ENCODE peak calls at places on chromosome 5, in five cellular contexts. One of them, this sample, is unnamed.

GRCh38 chr5:143354025-143354424 is 49.5 kb downstream of the NR3C1 start:
- DNase-seq in PC-3: no peak
- DNase-seq in IMR-90: no peak
- DNase-seq in endothelial cell of umbilical vein: no peak
- DNase-seq in mammary epithelial cell: no peak
- DNase-seq in this sample: no peak

GRCh38 chr5:154311362-154311761 is 120.8 kb downstream of the GALNT10 start:
- DNase-seq in PC-3: no peak
- DNase-seq in IMR-90: no peak
- DNase-seq in endothelial cell of umbilical vein: no peak
- DNase-seq in mammary epithelial cell: no peak
- DNase-seq in this sample: no peak

GRCh38 chr5:168477060-168477459 is 9.2 kb upstream of the RARS1 start:
- DNase-seq in PC-3: no peak
- DNase-seq in IMR-90: peak
- DNase-seq in endothelial cell of umbilical vein: no peak
- DNase-seq in mammary epithelial cell: no peak
- DNase-seq in this sample: no peak

GRCh38 chr5:179766021-179766725 is 27.6 kb upstream of the LTC4S start:
- DNase-seq in PC-3: no peak
- DNase-seq in IMR-90: peak
- DNase-seq in endothelial cell of umbilical vein: peak
- DNase-seq in mammary epithelial cell: no peak
- DNase-seq in this sample: no peak

GRCh38 chr5:150624334-150625163 is 15.9 kb upstream of the SYNPO start:
- DNase-seq in PC-3: no peak
- DNase-seq in IMR-90: no peak
- DNase-seq in endothelial cell of umbilical vein: no peak
- DNase-seq in mammary epithelial cell: no peak
- DNase-seq in this sample: peak

GRCh38 chr5:176533894-176534611 is 3.1 kb downstream of the RNF44 start:
- DNase-seq in PC-3: peak
- DNase-seq in IMR-90: peak
- DNase-seq in endothelial cell of umbilical vein: peak
- DNase-seq in mammary epithelial cell: peak
- DNase-seq in this sample: no peak

GRCh38 chr5:135462304-135462703 is 10.2 kb upstream of the TIFAB start:
- DNase-seq in PC-3: peak
- DNase-seq in IMR-90: peak
- DNase-seq in endothelial cell of umbilical vein: peak
- DNase-seq in mammary epithelial cell: peak
- DNase-seq in this sample: peak

GRCh38 chr5:119355244-119355635 is 579 bp upstream of the TNFAIP8 start:
- DNase-seq in PC-3: peak
- DNase-seq in IMR-90: no peak
- DNase-seq in endothelial cell of umbilical vein: no peak
- DNase-seq in mammary epithelial cell: no peak
- DNase-seq in this sample: peak

GRCh38 chr5:57174128-57174849 is 430 bp downstream of the GPBP1 start:
- DNase-seq in PC-3: peak
- DNase-seq in IMR-90: no peak
- DNase-seq in endothelial cell of umbilical vein: peak
- DNase-seq in mammary epithelial cell: peak
- DNase-seq in this sample: no peak

GRCh38 chr5:147509041-147509709 is 693 bp downstream of the DPYSL3 start:
- DNase-seq in PC-3: peak
- DNase-seq in IMR-90: peak
- DNase-seq in endothelial cell of umbilical vein: no peak
- DNase-seq in mammary epithelial cell: peak
- DNase-seq in this sample: peak

GRCh38 chr5:90709323-90710148 is 150.9 kb downstream of the ADGRV1 start:
- DNase-seq in PC-3: peak
- DNase-seq in IMR-90: peak
- DNase-seq in endothelial cell of umbilical vein: peak
- DNase-seq in mammary epithelial cell: peak
- DNase-seq in this sample: peak

GRCh38 chr5:9431496-9432258 is 114.2 kb downstream of the SEMA5A start:
- DNase-seq in PC-3: no peak
- DNase-seq in IMR-90: peak
- DNase-seq in endothelial cell of umbilical vein: no peak
- DNase-seq in mammary epithelial cell: no peak
- DNase-seq in this sample: peak

GRCh38 chr5:56838409-56839039 is 23.2 kb downstream of the MAP3K1 start:
- DNase-seq in PC-3: peak
- DNase-seq in IMR-90: peak
- DNase-seq in endothelial cell of umbilical vein: peak
- DNase-seq in mammary epithelial cell: peak
- DNase-seq in this sample: peak

GRCh38 chr5:112551437-112552018 is 132.5 kb upstream of the EPB41L4A start:
- DNase-seq in PC-3: peak
- DNase-seq in IMR-90: peak
- DNase-seq in endothelial cell of umbilical vein: peak
- DNase-seq in mammary epithelial cell: peak
- DNase-seq in this sample: peak

GRCh38 chr5:7047862-7048261 is 334.6 kb downstream of the TENT4A start:
- DNase-seq in PC-3: no peak
- DNase-seq in IMR-90: no peak
- DNase-seq in endothelial cell of umbilical vein: no peak
- DNase-seq in mammary epithelial cell: no peak
- DNase-seq in this sample: no peak

GRCh38 chr5:95915999-95916686 is 45.5 kb downstream of the ELL2 start:
- DNase-seq in PC-3: no peak
- DNase-seq in IMR-90: no peak
- DNase-seq in endothelial cell of umbilical vein: no peak
- DNase-seq in mammary epithelial cell: no peak
- DNase-seq in this sample: no peak

GRCh38 chr5:143964919-143965318 is 153.0 kb downstream of the HMHB1 start:
- DNase-seq in PC-3: peak
- DNase-seq in IMR-90: peak
- DNase-seq in endothelial cell of umbilical vein: no peak
- DNase-seq in mammary epithelial cell: no peak
- DNase-seq in this sample: no peak

GRCh38 chr5:10490927-10491672 is 49.4 kb downstream of the ROPN1L start:
- DNase-seq in PC-3: no peak
- DNase-seq in IMR-90: no peak
- DNase-seq in endothelial cell of umbilical vein: no peak
- DNase-seq in mammary epithelial cell: no peak
- DNase-seq in this sample: no peak

GRCh38 chr5:178580556-178580955 is 9.6 kb downstream of the COL23A1 start:
- DNase-seq in PC-3: no peak
- DNase-seq in IMR-90: no peak
- DNase-seq in endothelial cell of umbilical vein: no peak
- DNase-seq in mammary epithelial cell: no peak
- DNase-seq in this sample: no peak

GRCh38 chr5:91206734-91207133 is 176.4 kb downstream of the ARRDC3 start:
- DNase-seq in PC-3: peak
- DNase-seq in IMR-90: peak
- DNase-seq in endothelial cell of umbilical vein: no peak
- DNase-seq in mammary epithelial cell: peak
- DNase-seq in this sample: no peak

GRCh38 chr5:54616031-54616430 is 98.5 kb downstream of the SNX18 start:
- DNase-seq in PC-3: no peak
- DNase-seq in IMR-90: peak
- DNase-seq in endothelial cell of umbilical vein: no peak
- DNase-seq in mammary epithelial cell: peak
- DNase-seq in this sample: no peak

GRCh38 chr5:112419050-112419595 is at the start of gene EPB41L4A:
- DNase-seq in PC-3: no peak
- DNase-seq in IMR-90: no peak
- DNase-seq in endothelial cell of umbilical vein: peak
- DNase-seq in mammary epithelial cell: peak
- DNase-seq in this sample: peak

GRCh38 chr5:343461-344401 is 22.2 kb downstream of the AHRR start:
- DNase-seq in PC-3: peak
- DNase-seq in IMR-90: peak
- DNase-seq in endothelial cell of umbilical vein: peak
- DNase-seq in mammary epithelial cell: peak
- DNase-seq in this sample: peak

GRCh38 chr5:1865948-1866347 is 16.8 kb downstream of the IRX4 start:
- DNase-seq in PC-3: no peak
- DNase-seq in IMR-90: no peak
- DNase-seq in endothelial cell of umbilical vein: no peak
- DNase-seq in mammary epithelial cell: no peak
- DNase-seq in this sample: no peak

GRCh38 chr5:111730659-111731382 is 26.2 kb downstream of the NREP start:
- DNase-seq in PC-3: peak
- DNase-seq in IMR-90: no peak
- DNase-seq in endothelial cell of umbilical vein: no peak
- DNase-seq in mammary epithelial cell: no peak
- DNase-seq in this sample: no peak

GRCh38 chr5:10576121-10576789 is 12.4 kb downstream of the ANKRD33B start:
- DNase-seq in PC-3: no peak
- DNase-seq in IMR-90: no peak
- DNase-seq in endothelial cell of umbilical vein: no peak
- DNase-seq in mammary epithelial cell: no peak
- DNase-seq in this sample: no peak

GRCh38 chr5:56608216-56608925 is 207.0 kb upstream of the MAP3K1 start:
- DNase-seq in PC-3: no peak
- DNase-seq in IMR-90: peak
- DNase-seq in endothelial cell of umbilical vein: no peak
- DNase-seq in mammary epithelial cell: no peak
- DNase-seq in this sample: no peak

GRCh38 chr5:150789943-150790611 is 11.5 kb downstream of the SMIM3 start:
- DNase-seq in PC-3: peak
- DNase-seq in IMR-90: peak
- DNase-seq in endothelial cell of umbilical vein: peak
- DNase-seq in mammary epithelial cell: peak
- DNase-seq in this sample: peak

GRCh38 chr5:80255425-80255751 is 460 bp downstream of the SERINC5 start:
- DNase-seq in PC-3: peak
- DNase-seq in IMR-90: peak
- DNase-seq in endothelial cell of umbilical vein: no peak
- DNase-seq in mammary epithelial cell: peak
- DNase-seq in this sample: peak

GRCh38 chr5:36637516-36637915 is 31.1 kb downstream of the SLC1A3 start:
- DNase-seq in PC-3: no peak
- DNase-seq in IMR-90: no peak
- DNase-seq in endothelial cell of umbilical vein: no peak
- DNase-seq in mammary epithelial cell: no peak
- DNase-seq in this sample: no peak

GRCh38 chr5:132298305-132298704 is 4.1 kb downstream of the SLC22A4 start:
- DNase-seq in PC-3: no peak
- DNase-seq in IMR-90: peak
- DNase-seq in endothelial cell of umbilical vein: no peak
- DNase-seq in mammary epithelial cell: no peak
- DNase-seq in this sample: no peak

GRCh38 chr5:146474040-146474439 is 26.9 kb downstream of the TCERG1 start:
- DNase-seq in PC-3: no peak
- DNase-seq in IMR-90: no peak
- DNase-seq in endothelial cell of umbilical vein: peak
- DNase-seq in mammary epithelial cell: no peak
- DNase-seq in this sample: no peak

GRCh38 chr5:9712506-9713285 is 82.5 kb upstream of the TAS2R1 start:
- DNase-seq in PC-3: peak
- DNase-seq in IMR-90: peak
- DNase-seq in endothelial cell of umbilical vein: no peak
- DNase-seq in mammary epithelial cell: peak
- DNase-seq in this sample: no peak

GRCh38 chr5:27403248-27403882 is 365.0 kb upstream of the CDH9 start:
- DNase-seq in PC-3: peak
- DNase-seq in IMR-90: no peak
- DNase-seq in endothelial cell of umbilical vein: no peak
- DNase-seq in mammary epithelial cell: peak
- DNase-seq in this sample: no peak

GRCh38 chr5:124660229-124661093 is 86.0 kb downstream of the ZNF608 start:
- DNase-seq in PC-3: peak
- DNase-seq in IMR-90: no peak
- DNase-seq in endothelial cell of umbilical vein: no peak
- DNase-seq in mammary epithelial cell: peak
- DNase-seq in this sample: peak

DNA sequence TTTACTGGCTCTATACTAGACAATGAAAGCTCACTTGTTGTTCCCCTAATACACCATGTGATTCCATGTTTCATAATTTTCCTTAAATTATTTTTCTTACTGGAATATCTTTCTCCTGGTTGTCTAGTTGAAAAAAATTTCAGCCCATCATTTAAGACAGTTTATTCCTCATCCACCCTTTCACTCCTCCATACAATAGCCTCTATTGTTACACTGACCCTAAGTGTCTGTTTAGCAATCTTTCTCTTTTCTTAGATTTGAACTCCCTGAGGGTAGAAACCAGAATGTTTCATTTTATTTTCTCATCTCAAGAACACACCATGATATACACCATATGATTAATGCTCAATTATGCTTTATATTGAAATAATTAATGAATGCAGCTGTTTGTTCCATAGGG is 413.4 kb upstream of the ITGA1 start:
- DNase-seq in PC-3: no peak
- DNase-seq in IMR-90: no peak
- DNase-seq in endothelial cell of umbilical vein: no peak
- DNase-seq in mammary epithelial cell: no peak
- DNase-seq in this sample: no peak
- H3K9ac ChIP-seq in PC-3: no peak
- H3K9ac ChIP-seq in IMR-90: no peak
- H3K9ac ChIP-seq in endothelial cell of umbilical vein: no peak
- H3K9ac ChIP-seq in mammary epithelial cell: no peak
- H3K9ac ChIP-seq in this sample: no peak

GRCh38 chr5:81751009-81751835 is at the start of gene SSBP2:
- DNase-seq in PC-3: peak
- DNase-seq in IMR-90: peak
- DNase-seq in endothelial cell of umbilical vein: peak
- DNase-seq in mammary epithelial cell: peak
- DNase-seq in this sample: peak
- H2AFZ ChIP-seq in PC-3: peak
- H2AFZ ChIP-seq in IMR-90: peak
- H2AFZ ChIP-seq in endothelial cell of umbilical vein: peak
- H2AFZ ChIP-seq in mammary epithelial cell: peak
- H2AFZ ChIP-seq in this sample: peak

GRCh38 chr5:74863726-74864125 is 2.5 kb downstream of the FAM169A start:
- DNase-seq in PC-3: no peak
- DNase-seq in IMR-90: no peak
- DNase-seq in endothelial cell of umbilical vein: no peak
- DNase-seq in mammary epithelial cell: peak
- DNase-seq in this sample: no peak
- H3K9ac ChIP-seq in PC-3: no peak
- H3K9ac ChIP-seq in IMR-90: no peak
- H3K9ac ChIP-seq in endothelial cell of umbilical vein: no peak
- H3K9ac ChIP-seq in mammary epithelial cell: no peak
- H3K9ac ChIP-seq in this sample: no peak

DNA sequence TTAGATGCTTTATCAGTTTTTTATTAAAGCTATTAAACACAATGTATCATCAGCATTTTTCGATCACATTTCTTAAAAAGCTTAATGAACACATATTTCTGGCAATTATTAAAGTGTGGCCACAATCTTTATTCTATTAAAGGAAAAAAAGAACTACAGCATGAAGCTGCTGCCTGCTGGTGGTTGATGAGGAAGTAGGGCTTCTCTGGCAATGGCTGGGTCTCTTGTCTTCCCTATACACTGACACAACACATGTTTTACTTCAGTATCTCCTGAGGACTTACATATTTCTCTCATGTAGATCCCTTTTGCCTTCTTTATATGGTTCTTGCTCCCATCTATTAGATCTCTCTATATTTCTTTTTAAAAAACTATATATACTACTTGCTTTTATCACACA is 590.7 kb downstream of the RAB3C start:
- DNase-seq in PC-3: no peak
- DNase-seq in IMR-90: peak
- DNase-seq in endothelial cell of umbilical vein: no peak
- DNase-seq in mammary epithelial cell: no peak
- DNase-seq in this sample: no peak
- H2AFZ ChIP-seq in PC-3: no peak
- H2AFZ ChIP-seq in IMR-90: no peak
- H2AFZ ChIP-seq in endothelial cell of umbilical vein: no peak
- H2AFZ ChIP-seq in mammary epithelial cell: no peak
- H2AFZ ChIP-seq in this sample: no peak

GRCh38 chr5:58188287-58188651 is 271.6 kb downstream of the PLK2 start:
- DNase-seq in PC-3: peak
- DNase-seq in IMR-90: peak
- DNase-seq in endothelial cell of umbilical vein: peak
- DNase-seq in mammary epithelial cell: peak
- DNase-seq in this sample: peak
- H3K9ac ChIP-seq in PC-3: peak
- H3K9ac ChIP-seq in IMR-90: no peak
- H3K9ac ChIP-seq in endothelial cell of umbilical vein: no peak
- H3K9ac ChIP-seq in mammary epithelial cell: peak
- H3K9ac ChIP-seq in this sample: no peak

This sample was measured in neural progenitor cell.